ENCODE peak calls at places on chromosomes 12 and 14, in ten cellular contexts. W is retina; F is RPMI7951; X is A549; U is mesothelial cell of epicardium; C is COR-L47; H is amniotic stem cell; Q is activated CD4-positive, alpha-beta T cell treated with anti-CD3 and anti-CD28 coated beads for 4 hours; Z is Daoy; E is body of pancreas. K is an unnamed sample.

GRCh38 chr14:86802726-86803125 is 1190.3 kb downstream of the GALC start:
- DNase-seq in W (no peak), F (no peak), X (no peak), U (no peak), C (no peak), H (no peak), Q (no peak), Z (no peak), E (no peak), K (no peak)

GRCh38 chr14:104318558-104319488 is 180.4 kb downstream of the KIF26A start:
- DNase-seq in W (no peak), F (no peak), X (no peak), U (peak), C (no peak), H (no peak), Q (no peak), Z (no peak), E (no peak), K (no peak)

GRCh38 chr14:73460691-73461127 is 2.4 kb upstream of the NUMB start:
- DNase-seq in W (no peak), F (peak), X (no peak), U (no peak), C (peak), H (no peak), Q (no peak), Z (peak), E (no peak), K (no peak)

GRCh38 chr12:6534914-6535696 is 788 bp downstream of the GAPDH start:
- DNase-seq in W (peak), F (peak), X (peak), U (peak), C (peak), H (peak), Q (peak), Z (peak), E (peak), K (peak)

GRCh38 chr14:91233936-91234790 is 10.3 kb downstream of the GPR68 start:
- DNase-seq in W (no peak), F (no peak), X (no peak), U (no peak), C (no peak), H (no peak), Q (no peak), Z (no peak), E (no peak), K (no peak)

GRCh38 chr12:125954362-125954761 is 889.1 kb downstream of the AACS start:
- DNase-seq in W (no peak), F (no peak), X (no peak), U (no peak), C (no peak), H (no peak), Q (no peak), Z (no peak), E (no peak), K (no peak)

GRCh38 chr12:12505544-12506501 is 56.8 kb downstream of the DUSP16 start:
- DNase-seq in W (peak), F (peak), X (no peak), U (no peak), C (no peak), H (peak), Q (peak), Z (no peak), E (no peak), K (no peak)

GRCh38 chr14:36659822-36660735 is 1.6 kb upstream of the PAX9 start:
- DNase-seq in W (peak), F (no peak), X (no peak), U (no peak), C (no peak), H (no peak), Q (no peak), Z (peak), E (no peak), K (no peak)

GRCh38 chr12:57845478-57846284 is 848 bp downstream of the CTDSP2 start:
- DNase-seq in W (peak), F (peak), X (peak), U (peak), C (peak), H (no peak), Q (peak), Z (peak), E (peak), K (peak)

GRCh38 chr12:6463211-6463610 is 7.3 kb downstream of the VAMP1 start:
- DNase-seq in W (no peak), F (no peak), X (no peak), U (no peak), C (no peak), H (no peak), Q (no peak), Z (no peak), E (no peak), K (no peak)

GRCh38 chr12:65121049-65121955 is at the start of gene WIF1:
- DNase-seq in W (peak), F (no peak), X (no peak), U (peak), C (no peak), H (no peak), Q (peak), Z (peak), E (peak), K (no peak)

GRCh38 chr12:89016970-89017778 is 335.1 kb downstream of the DUSP6 start:
- DNase-seq in W (peak), F (peak), X (peak), U (no peak), C (peak), H (peak), Q (peak), Z (peak), E (peak), K (peak)

GRCh38 chr12:4216542-4216927 is 57.0 kb upstream of the CCND2 start:
- DNase-seq in W (no peak), F (no peak), X (no peak), U (no peak), C (no peak), H (no peak), Q (no peak), Z (no peak), E (no peak), K (no peak)

GRCh38 chr12:108694812-108695278 is 36.5 kb downstream of the CORO1C start:
- DNase-seq in W (no peak), F (peak), X (no peak), U (no peak), C (no peak), H (no peak), Q (no peak), Z (peak), E (no peak), K (no peak)

GRCh38 chr14:92553456-92553855 is 39.9 kb downstream of the RIN3 start:
- DNase-seq in W (no peak), F (peak), X (peak), U (no peak), C (no peak), H (peak), Q (no peak), Z (peak), E (no peak), K (no peak)

GRCh38 chr12:8912910-8913309 is 1.4 kb upstream of the PHC1 start:
- DNase-seq in W (peak), F (no peak), X (peak), U (no peak), C (no peak), H (no peak), Q (peak), Z (no peak), E (peak), K (peak)

GRCh38 chr14:41662780-41663477 is 56.3 kb downstream of the LRFN5 start:
- DNase-seq in W (no peak), F (no peak), X (no peak), U (no peak), C (no peak), H (no peak), Q (no peak), Z (no peak), E (no peak), K (peak)

GRCh38 chr12:95607642-95608041 is 56.4 kb upstream of the USP44 start:
- DNase-seq in W (no peak), F (no peak), X (no peak), U (no peak), C (peak), H (no peak), Q (no peak), Z (no peak), E (peak), K (no peak)

GRCh38 chr12:115922952-115923564 is 354.4 kb downstream of the MED13L start:
- DNase-seq in W (no peak), F (no peak), X (peak), U (no peak), C (no peak), H (no peak), Q (no peak), Z (no peak), E (no peak), K (peak)

GRCh38 chr14:33408291-33408690 is 469.6 kb downstream of the NPAS3 start:
- DNase-seq in W (no peak), F (no peak), X (no peak), U (no peak), C (peak), H (no peak), Q (no peak), Z (no peak), E (no peak), K (no peak)

GRCh38 chr12:124385219-124385969 is 90.5 kb downstream of the RFLNA start:
- DNase-seq in W (no peak), F (peak), X (no peak), U (peak), C (no peak), H (peak), Q (no peak), Z (peak), E (no peak), K (no peak)

GRCh38 chr12:22518998-22519397 is 25.3 kb downstream of the C2CD5 start:
- DNase-seq in W (no peak), F (no peak), X (no peak), U (no peak), C (no peak), H (no peak), Q (no peak), Z (no peak), E (no peak), K (no peak)

GRCh38 chr12:54301428-54302045 is 722 bp upstream of the NFE2 start:
- DNase-seq in W (no peak), F (no peak), X (no peak), U (no peak), C (no peak), H (no peak), Q (no peak), Z (no peak), E (no peak), K (peak)

GRCh38 chr12:113403435-113404415 is at the start of gene SDS:
- DNase-seq in W (no peak), F (no peak), X (no peak), U (no peak), C (no peak), H (no peak), Q (no peak), Z (peak), E (peak), K (no peak)

GRCh38 chr12:55934343-55934742 is 3.4 kb downstream of the DGKA start:
- DNase-seq in W (no peak), F (no peak), X (no peak), U (no peak), C (no peak), H (no peak), Q (no peak), Z (no peak), E (no peak), K (no peak)

K was measured in SW480.